ENCODE peak calls at places on chromosomes 13 and 19, in eight cellular contexts. V is AG04449; N is T-helper 17 cell; T is NCI-H1105 treated with DMSO at 0.1 percent for 48 hours; D is activated CD4-positive, CD25-positive, alpha-beta regulatory T cell treated with anti-CD3 and anti-CD28 coated beads, Interleukin-2, amount 50 U/mL, for 16 hours; Z is fibroblast of lung; W is iPS-NIHi11; Y is left cardiac atrium. M is an unnamed sample.

GRCh38 chr13:64274481-64275217 is 2859.0 kb upstream of the PCDH20 start:
- DNase-seq in V (no peak), N (no peak), T (no peak), D (no peak), Z (no peak), W (no peak), Y (no peak), M (no peak)

GRCh38 chr13:111399776-111400505 is 79.5 kb downstream of the TEX29 start:
- DNase-seq in V (no peak), N (no peak), T (no peak), D (no peak), Z (no peak), W (no peak), Y (no peak), M (no peak)

GRCh38 chr13:30564489-30564888 is 53.2 kb upstream of the USPL1 start:
- DNase-seq in V (no peak), N (no peak), T (no peak), D (no peak), Z (no peak), W (no peak), Y (no peak), M (no peak)

GRCh38 chr19:55503447-55504251 is 15.4 kb downstream of the SSC5D start:
- DNase-seq in V (no peak), N (peak; percentile 90), T (peak; percentile 73), D (peak; percentile 88), Z (peak; percentile 91), W (peak; percentile 99), Y (peak; percentile 96), M (peak; percentile 37)

GRCh38 chr19:47542030-47542475 is 27.2 kb upstream of the NAPA start:
- DNase-seq in V (no peak), N (no peak), T (no peak), D (no peak), Z (no peak), W (no peak), Y (no peak), M (no peak)

GRCh38 chr13:41053384-41053826 is 7.9 kb upstream of the WBP4 start:
- DNase-seq in V (no peak), N (no peak), T (no peak), D (no peak), Z (peak; percentile 63), W (no peak), Y (peak; percentile 36), M (no peak)

GRCh38 chr13:77323858-77324257 is 3.0 kb downstream of the MYCBP2 start:
- DNase-seq in V (no peak), N (no peak), T (no peak), D (no peak), Z (no peak), W (no peak), Y (no peak), M (no peak)

GRCh38 chr19:1001538-1002166 is 1.4 kb downstream of the GRIN3B start:
- DNase-seq in V (no peak), N (peak; percentile 63), T (no peak), D (no peak), Z (no peak), W (peak; percentile 90), Y (no peak), M (no peak)

GRCh38 chr19:40466219-40467006 is at the start of gene SPTBN4:
- DNase-seq in V (no peak), N (no peak), T (peak; percentile 17), D (peak; percentile 64), Z (no peak), W (no peak), Y (peak; percentile 45), M (no peak)

GRCh38 chr19:6417713-6418561 is 6.7 kb downstream of the KHSRP start:
- DNase-seq in V (no peak), N (no peak), T (no peak), D (no peak), Z (peak; percentile 29), W (peak; percentile 75), Y (no peak), M (no peak)

GRCh38 chr13:109145631-109146030 is 516.2 kb downstream of the MYO16 start:
- DNase-seq in V (no peak), N (no peak), T (peak; percentile 73), D (no peak), Z (peak; percentile 82), W (peak; percentile 53), Y (no peak), M (peak; percentile 47)

GRCh38 chr13:24130134-24130792 is 30.3 kb upstream of the SPATA13 start:
- DNase-seq in V (no peak), N (no peak), T (no peak), D (no peak), Z (no peak), W (no peak), Y (no peak), M (no peak)

GRCh38 chr19:11422163-11423068 is 3.3 kb upstream of the RGL3 start:
- DNase-seq in V (no peak), N (peak; percentile 53), T (no peak), D (no peak), Z (peak; percentile 25), W (peak; percentile 89), Y (peak; percentile 86), M (no peak)

GRCh38 chr19:29667390-29667783 is 2.1 kb downstream of the PLEKHF1 start:
- DNase-seq in V (no peak), N (no peak), T (no peak), D (no peak), Z (no peak), W (no peak), Y (no peak), M (no peak)

GRCh38 chr19:2491130-2491801 is 15.3 kb downstream of the GADD45B start:
- DNase-seq in V (peak; percentile 90), N (no peak), T (peak; percentile 91), D (no peak), Z (peak; percentile 70), W (no peak), Y (no peak), M (peak; percentile 46)

GRCh38 chr19:19321143-19321577 is 531 bp downstream of the MAU2 start:
- DNase-seq in V (no peak), N (no peak), T (peak; percentile 7), D (no peak), Z (peak; percentile 13), W (peak; percentile 56), Y (no peak), M (no peak)

GRCh38 chr19:2294377-2295335 is 12.7 kb upstream of the PEAK3 start:
- DNase-seq in V (no peak), N (no peak), T (no peak), D (no peak), Z (peak; percentile 55), W (no peak), Y (peak; percentile 56), M (no peak)

GRCh38 chr19:588093-588742 is 1.5 kb upstream of the HCN2 start:
- DNase-seq in V (no peak), N (peak; percentile 45), T (peak; percentile 92), D (no peak), Z (peak; percentile 77), W (peak; percentile 82), Y (peak; percentile 82), M (peak; percentile 71)

GRCh38 chr19:35846038-35846668 is 6.2 kb downstream of the NPHS1 start:
- DNase-seq in V (no peak), N (no peak), T (peak; percentile 44), D (no peak), Z (no peak), W (peak; percentile 59), Y (no peak), M (peak; percentile 20)

GRCh38 chr19:15466851-15467733 is 2.7 kb upstream of the RASAL3 start:
- DNase-seq in V (no peak), N (no peak), T (no peak), D (peak; percentile 19), Z (no peak), W (no peak), Y (no peak), M (no peak)